ENCODE peak calls at places on chromosomes 1 and 21, in four cellular contexts. Q is HepG2, I is GM12878, J is K562. D is an unnamed sample.

GRCh38 chr1:205563927-205564441 is 59.5 kb downstream of the CDK18 start:
- DNase-seq in Q (no peak), I (no peak), J (no peak), D (no peak)

GRCh38 chr1:71049951-71050598 is 2.5 kb upstream of the PTGER3 start:
- DNase-seq in Q (peak; percentile 64), I (peak; percentile 25), J (peak; percentile 82), D (peak; percentile 77)

GRCh38 chr1:202713110-202713509 is 2.9 kb upstream of the SYT2 start:
- DNase-seq in Q (no peak), I (no peak), J (no peak), D (no peak)

GRCh38 chr1:224623743-224624333 is 7.7 kb downstream of the CNIH3 start:
- DNase-seq in Q (no peak), I (peak; percentile 20), J (no peak), D (no peak)

GRCh38 chr1:206540044-206540758 is 32.9 kb downstream of the RASSF5 start:
- DNase-seq in Q (no peak), I (no peak), J (no peak), D (no peak)

GRCh38 chr1:183105449-183105848 is 80.6 kb upstream of the LAMC2 start:
- DNase-seq in Q (no peak), I (no peak), J (no peak), D (no peak)

GRCh38 chr21:42609806-42610205 is 43.6 kb upstream of the PDE9A start:
- DNase-seq in Q (no peak), I (peak; percentile 83), J (no peak), D (no peak)

GRCh38 chr1:9271861-9272595 is 20.7 kb upstream of the SPSB1 start:
- DNase-seq in Q (no peak), I (no peak), J (no peak), D (no peak)

GRCh38 chr1:4267381-4268261 is 367.5 kb upstream of the C1orf174 start:
- DNase-seq in Q (peak; percentile 99), I (peak; percentile 48), J (no peak), D (no peak)

GRCh38 chr1:63319069-63320023 is 3.0 kb upstream of the FOXD3 start:
- DNase-seq in Q (no peak), I (no peak), J (no peak), D (peak; percentile 54)

DNA sequence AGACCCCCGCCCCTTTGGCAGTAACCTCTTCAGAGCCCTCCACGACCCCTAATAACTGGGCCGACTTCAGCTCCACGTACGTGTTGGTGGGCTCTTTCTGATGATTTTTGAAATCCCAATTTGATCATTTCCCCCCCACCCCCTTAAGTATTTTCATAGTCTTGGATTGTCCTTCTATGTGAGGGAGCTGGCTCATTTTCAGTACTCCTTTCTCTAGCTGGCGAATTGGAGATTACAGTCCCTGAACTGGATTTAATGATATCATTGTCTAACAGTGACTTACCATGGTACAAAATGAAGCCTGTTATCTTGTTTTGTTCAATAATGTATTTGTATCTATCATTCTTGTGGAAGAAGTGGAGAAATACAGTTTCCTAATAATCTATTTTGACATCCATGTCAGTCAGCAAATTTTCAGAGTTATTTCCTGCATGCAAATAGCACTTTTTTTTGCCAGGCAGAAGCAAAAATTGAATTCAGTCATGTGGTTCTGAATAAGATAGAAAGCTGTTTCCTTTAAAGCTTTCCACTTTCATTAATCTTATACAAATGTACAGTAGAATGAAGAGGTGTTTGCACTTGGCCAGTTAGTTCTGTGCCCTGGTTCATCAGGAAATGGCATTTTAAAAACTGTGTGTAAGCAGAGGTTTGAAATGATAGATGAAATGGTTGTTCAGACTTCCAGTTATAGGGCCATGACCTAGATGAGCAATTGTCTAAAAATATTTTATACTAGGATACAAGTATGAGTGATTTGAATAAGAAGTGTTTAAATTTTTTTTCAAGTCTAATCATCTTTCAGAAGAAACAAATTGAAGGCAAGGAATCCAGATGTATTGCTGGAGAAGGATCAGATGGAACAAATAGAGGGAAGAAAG is 104.2 kb downstream of the ATP5PO start:
- DNase-seq in Q (no peak), I (no peak), J (no peak), D (no peak)
- TF ChIP-seq EP300 in Q (no peak), I (no peak), J (no peak), D (no peak)

GRCh38 chr1:94385354-94385947 is 32.7 kb upstream of the ABCD3 start:
- DNase-seq in Q (peak; percentile 20), I (no peak), J (no peak), D (no peak)

GRCh38 chr1:94382163-94382562 is 36.0 kb upstream of the ABCD3 start:
- DNase-seq in Q (no peak), I (no peak), J (no peak), D (no peak)

GRCh38 chr1:94383966-94384408 is 34.2 kb upstream of the ABCD3 start:
- DNase-seq in Q (peak; percentile 99), I (peak; percentile 1), J (no peak), D (no peak)

GRCh38 chr1:94389298-94389697 is 28.9 kb upstream of the ABCD3 start:
- DNase-seq in Q (no peak), I (no peak), J (no peak), D (no peak)

GRCh38 chr1:94384485-94385353 is 33.5 kb upstream of the ABCD3 start:
- DNase-seq in Q (peak; percentile 83), I (no peak), J (no peak), D (peak; percentile 24)
- TF ChIP-seq FOXM1 in Q (no peak), I (no peak), J (no peak), D (no peak)

GRCh38 chr1:234725177-234726132 is 115.5 kb upstream of the IRF2BP2 start:
- DNase-seq in Q (no peak), I (no peak), J (peak; percentile 79), D (no peak)
- TF ChIP-seq EP300 in Q (peak; percentile 30), I (no peak), J (peak; percentile 9), D (no peak)

DNA sequence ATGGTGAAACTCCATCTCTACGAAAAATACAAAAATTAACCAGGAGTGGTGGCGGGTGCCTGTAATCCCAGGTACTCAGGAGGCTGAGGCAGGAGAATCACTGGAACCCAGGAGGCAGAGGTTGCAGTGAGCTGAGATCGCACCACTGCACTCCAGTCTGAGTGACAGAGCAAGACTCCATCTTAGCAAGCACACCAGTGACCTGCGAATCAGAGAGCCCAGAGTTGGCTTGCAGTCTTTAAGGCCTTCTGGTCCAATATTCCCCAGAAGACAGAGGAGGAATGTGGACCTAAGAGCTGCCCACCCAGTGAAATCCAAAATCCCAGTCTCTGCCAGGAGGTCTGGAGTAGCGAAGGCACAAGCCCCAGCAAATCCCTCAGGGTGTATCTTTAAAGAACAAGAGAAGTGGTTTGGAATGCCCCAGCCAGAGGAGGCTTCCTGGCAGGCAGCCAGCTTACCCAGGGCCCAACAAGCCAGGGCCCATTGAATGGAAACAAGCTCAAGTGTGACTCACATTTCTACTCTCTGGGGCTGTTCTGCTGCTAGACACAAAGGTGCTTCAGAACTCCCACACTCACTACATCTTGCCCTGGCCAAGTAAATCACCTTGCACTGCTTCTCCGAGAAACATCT is 23.9 kb downstream of the GPR161 start:
- DNase-seq in Q (no peak), I (peak; percentile 27), J (peak; percentile 55), D (no peak)
- TF ChIP-seq FOXM1 in Q (no peak), I (no peak), J (no peak), D (no peak)

GRCh38 chr1:66335859-66336640 is 197.9 kb upstream of the SGIP1 start:
- DNase-seq in Q (no peak), I (peak; percentile 97), J (no peak), D (no peak)
- TF ChIP-seq EP300 in Q (no peak), I (peak; percentile 95), J (no peak), D (no peak)

GRCh38 chr1:235304549-235305451 is 23.2 kb downstream of the ARID4B start:
- DNase-seq in Q (no peak), I (no peak), J (no peak), D (peak; percentile 72)
- TF ChIP-seq FOXM1 in Q (no peak), I (no peak), J (no peak), D (no peak)

GRCh38 chr1:41109316-41110263 is 88.1 kb upstream of the SLFNL1 start:
- DNase-seq in Q (peak; percentile 66), I (no peak), J (peak; percentile 79), D (no peak)
- TF ChIP-seq EP300 in Q (no peak), I (no peak), J (no peak), D (no peak)